ENCODE peak calls at places on chromosomes 6 and 20, in eight cellular contexts. One of them, this sample, is unnamed.

GRCh38 chr6:144401736-144402733 is 116.9 kb downstream of the UTRN start:
- DNase-seq in right atrium auricular region: no peak
- DNase-seq in pancreas: no peak
- DNase-seq in CD4-positive, CD25-positive, alpha-beta regulatory T cell: no peak
- DNase-seq in effector memory CD4-positive, alpha-beta T cell: no peak
- DNase-seq in iPS DF 6.9: no peak
- DNase-seq in hepatocyte: no peak
- DNase-seq in CD8-positive, alpha-beta T cell: no peak
- DNase-seq in this sample: no peak

GRCh38 chr6:5335020-5335419 is 73.7 kb downstream of the FARS2 start:
- DNase-seq in right atrium auricular region: no peak
- DNase-seq in pancreas: no peak
- DNase-seq in CD4-positive, CD25-positive, alpha-beta regulatory T cell: no peak
- DNase-seq in effector memory CD4-positive, alpha-beta T cell: no peak
- DNase-seq in iPS DF 6.9: no peak
- DNase-seq in hepatocyte: no peak
- DNase-seq in CD8-positive, alpha-beta T cell: no peak
- DNase-seq in this sample: no peak

GRCh38 chr20:61979701-61980635 is 85.7 kb downstream of the TAF4 start:
- DNase-seq in right atrium auricular region: no peak
- DNase-seq in pancreas: no peak
- DNase-seq in CD4-positive, CD25-positive, alpha-beta regulatory T cell: no peak
- DNase-seq in effector memory CD4-positive, alpha-beta T cell: no peak
- DNase-seq in iPS DF 6.9: no peak
- DNase-seq in hepatocyte: no peak
- DNase-seq in CD8-positive, alpha-beta T cell: no peak
- DNase-seq in this sample: no peak

GRCh38 chr20:3367125-3367524 is 40.3 kb downstream of the DNAAF9 start:
- DNase-seq in right atrium auricular region: no peak
- DNase-seq in pancreas: no peak
- DNase-seq in CD4-positive, CD25-positive, alpha-beta regulatory T cell: no peak
- DNase-seq in effector memory CD4-positive, alpha-beta T cell: no peak
- DNase-seq in iPS DF 6.9: no peak
- DNase-seq in hepatocyte: no peak
- DNase-seq in CD8-positive, alpha-beta T cell: no peak
- DNase-seq in this sample: no peak

GRCh38 chr6:21666200-21666671 is 72.7 kb downstream of the SOX4 start:
- DNase-seq in right atrium auricular region: no peak
- DNase-seq in pancreas: peak
- DNase-seq in CD4-positive, CD25-positive, alpha-beta regulatory T cell: no peak
- DNase-seq in effector memory CD4-positive, alpha-beta T cell: no peak
- DNase-seq in iPS DF 6.9: peak
- DNase-seq in hepatocyte: peak
- DNase-seq in CD8-positive, alpha-beta T cell: no peak
- DNase-seq in this sample: no peak

GRCh38 chr6:106608080-106608668 is 21.1 kb downstream of the RTN4IP1 start:
- DNase-seq in right atrium auricular region: no peak
- DNase-seq in pancreas: peak
- DNase-seq in CD4-positive, CD25-positive, alpha-beta regulatory T cell: peak
- DNase-seq in effector memory CD4-positive, alpha-beta T cell: no peak
- DNase-seq in iPS DF 6.9: peak
- DNase-seq in hepatocyte: peak
- DNase-seq in CD8-positive, alpha-beta T cell: no peak
- DNase-seq in this sample: peak

GRCh38 chr20:62358171-62358719 is 8.9 kb downstream of the LAMA5 start:
- DNase-seq in right atrium auricular region: no peak
- DNase-seq in pancreas: no peak
- DNase-seq in CD4-positive, CD25-positive, alpha-beta regulatory T cell: no peak
- DNase-seq in effector memory CD4-positive, alpha-beta T cell: no peak
- DNase-seq in iPS DF 6.9: no peak
- DNase-seq in hepatocyte: peak
- DNase-seq in CD8-positive, alpha-beta T cell: no peak
- DNase-seq in this sample: no peak

GRCh38 chr6:149160943-149161342 is 156.6 kb upstream of the TAB2 start:
- DNase-seq in right atrium auricular region: no peak
- DNase-seq in pancreas: no peak
- DNase-seq in CD4-positive, CD25-positive, alpha-beta regulatory T cell: no peak
- DNase-seq in effector memory CD4-positive, alpha-beta T cell: no peak
- DNase-seq in iPS DF 6.9: no peak
- DNase-seq in hepatocyte: no peak
- DNase-seq in CD8-positive, alpha-beta T cell: no peak
- DNase-seq in this sample: no peak

GRCh38 chr6:105677671-105678475 is 275.0 kb upstream of the PREP start:
- DNase-seq in right atrium auricular region: no peak
- DNase-seq in pancreas: no peak
- DNase-seq in CD4-positive, CD25-positive, alpha-beta regulatory T cell: no peak
- DNase-seq in effector memory CD4-positive, alpha-beta T cell: no peak
- DNase-seq in iPS DF 6.9: no peak
- DNase-seq in hepatocyte: no peak
- DNase-seq in CD8-positive, alpha-beta T cell: no peak
- DNase-seq in this sample: no peak

GRCh38 chr20:49669601-49670189 is 44.0 kb downstream of the B4GALT5 start:
- DNase-seq in right atrium auricular region: no peak
- DNase-seq in pancreas: no peak
- DNase-seq in CD4-positive, CD25-positive, alpha-beta regulatory T cell: no peak
- DNase-seq in effector memory CD4-positive, alpha-beta T cell: no peak
- DNase-seq in iPS DF 6.9: no peak
- DNase-seq in hepatocyte: no peak
- DNase-seq in CD8-positive, alpha-beta T cell: no peak
- DNase-seq in this sample: no peak

GRCh38 chr20:14997791-14998190 is 660.4 kb upstream of the FLRT3 start:
- DNase-seq in right atrium auricular region: no peak
- DNase-seq in pancreas: no peak
- DNase-seq in CD4-positive, CD25-positive, alpha-beta regulatory T cell: no peak
- DNase-seq in effector memory CD4-positive, alpha-beta T cell: no peak
- DNase-seq in iPS DF 6.9: no peak
- DNase-seq in hepatocyte: no peak
- DNase-seq in CD8-positive, alpha-beta T cell: no peak
- DNase-seq in this sample: no peak

GRCh38 chr6:149450679-149451360 is 34.0 kb downstream of the ZC3H12D start:
- DNase-seq in right atrium auricular region: no peak
- DNase-seq in pancreas: no peak
- DNase-seq in CD4-positive, CD25-positive, alpha-beta regulatory T cell: no peak
- DNase-seq in effector memory CD4-positive, alpha-beta T cell: no peak
- DNase-seq in iPS DF 6.9: no peak
- DNase-seq in hepatocyte: peak
- DNase-seq in CD8-positive, alpha-beta T cell: no peak
- DNase-seq in this sample: no peak

GRCh38 chr6:1987640-1988039 is 257.8 kb downstream of the GMDS start:
- DNase-seq in right atrium auricular region: no peak
- DNase-seq in pancreas: no peak
- DNase-seq in CD4-positive, CD25-positive, alpha-beta regulatory T cell: no peak
- DNase-seq in effector memory CD4-positive, alpha-beta T cell: no peak
- DNase-seq in iPS DF 6.9: no peak
- DNase-seq in hepatocyte: no peak
- DNase-seq in CD8-positive, alpha-beta T cell: no peak
- DNase-seq in this sample: peak

GRCh38 chr20:44020406-44021148 is 105.9 kb downstream of the TOX2 start:
- DNase-seq in right atrium auricular region: no peak
- DNase-seq in pancreas: no peak
- DNase-seq in CD4-positive, CD25-positive, alpha-beta regulatory T cell: no peak
- DNase-seq in effector memory CD4-positive, alpha-beta T cell: no peak
- DNase-seq in iPS DF 6.9: peak
- DNase-seq in hepatocyte: no peak
- DNase-seq in CD8-positive, alpha-beta T cell: no peak
- DNase-seq in this sample: no peak

GRCh38 chr6:129440691-129441090 is 269.3 kb downstream of the ARHGAP18 start:
- DNase-seq in right atrium auricular region: no peak
- DNase-seq in pancreas: no peak
- DNase-seq in CD4-positive, CD25-positive, alpha-beta regulatory T cell: no peak
- DNase-seq in effector memory CD4-positive, alpha-beta T cell: no peak
- DNase-seq in iPS DF 6.9: no peak
- DNase-seq in hepatocyte: peak
- DNase-seq in CD8-positive, alpha-beta T cell: no peak
- DNase-seq in this sample: no peak

GRCh38 chr6:38184780-38185080 is 365.2 kb downstream of the ZFAND3 start:
- DNase-seq in right atrium auricular region: no peak
- DNase-seq in pancreas: no peak
- DNase-seq in CD4-positive, CD25-positive, alpha-beta regulatory T cell: no peak
- DNase-seq in effector memory CD4-positive, alpha-beta T cell: no peak
- DNase-seq in iPS DF 6.9: no peak
- DNase-seq in hepatocyte: no peak
- DNase-seq in CD8-positive, alpha-beta T cell: no peak
- DNase-seq in this sample: no peak

GRCh38 chr6:63816979-63817436 is 181.4 kb downstream of the PHF3 start:
- DNase-seq in right atrium auricular region: no peak
- DNase-seq in pancreas: no peak
- DNase-seq in CD4-positive, CD25-positive, alpha-beta regulatory T cell: no peak
- DNase-seq in effector memory CD4-positive, alpha-beta T cell: no peak
- DNase-seq in iPS DF 6.9: peak
- DNase-seq in hepatocyte: peak
- DNase-seq in CD8-positive, alpha-beta T cell: no peak
- DNase-seq in this sample: no peak

GRCh38 chr20:32792316-32792715 is 27.4 kb upstream of the MAPRE1 start:
- DNase-seq in right atrium auricular region: no peak
- DNase-seq in pancreas: no peak
- DNase-seq in CD4-positive, CD25-positive, alpha-beta regulatory T cell: no peak
- DNase-seq in effector memory CD4-positive, alpha-beta T cell: no peak
- DNase-seq in iPS DF 6.9: no peak
- DNase-seq in hepatocyte: peak
- DNase-seq in CD8-positive, alpha-beta T cell: peak
- DNase-seq in this sample: no peak

GRCh38 chr6:72457738-72458137 is 164.1 kb upstream of the KCNQ5 start:
- DNase-seq in right atrium auricular region: no peak
- DNase-seq in pancreas: no peak
- DNase-seq in CD4-positive, CD25-positive, alpha-beta regulatory T cell: no peak
- DNase-seq in effector memory CD4-positive, alpha-beta T cell: no peak
- DNase-seq in iPS DF 6.9: no peak
- DNase-seq in hepatocyte: no peak
- DNase-seq in CD8-positive, alpha-beta T cell: no peak
- DNase-seq in this sample: no peak

GRCh38 chr6:153602387-153602786 is 436.7 kb upstream of the OPRM1 start:
- DNase-seq in right atrium auricular region: no peak
- DNase-seq in pancreas: no peak
- DNase-seq in CD4-positive, CD25-positive, alpha-beta regulatory T cell: no peak
- DNase-seq in effector memory CD4-positive, alpha-beta T cell: no peak
- DNase-seq in iPS DF 6.9: no peak
- DNase-seq in hepatocyte: no peak
- DNase-seq in CD8-positive, alpha-beta T cell: no peak
- DNase-seq in this sample: no peak

GRCh38 chr20:24504331-24505285 is 35.2 kb downstream of the SYNDIG1 start:
- DNase-seq in right atrium auricular region: peak
- DNase-seq in pancreas: no peak
- DNase-seq in CD4-positive, CD25-positive, alpha-beta regulatory T cell: no peak
- DNase-seq in effector memory CD4-positive, alpha-beta T cell: no peak
- DNase-seq in iPS DF 6.9: no peak
- DNase-seq in hepatocyte: no peak
- DNase-seq in CD8-positive, alpha-beta T cell: no peak
- DNase-seq in this sample: no peak

GRCh38 chr20:24503352-24503931 is 34.0 kb downstream of the SYNDIG1 start:
- DNase-seq in right atrium auricular region: peak
- DNase-seq in pancreas: no peak
- DNase-seq in CD4-positive, CD25-positive, alpha-beta regulatory T cell: no peak
- DNase-seq in effector memory CD4-positive, alpha-beta T cell: no peak
- DNase-seq in iPS DF 6.9: no peak
- DNase-seq in hepatocyte: peak
- DNase-seq in CD8-positive, alpha-beta T cell: no peak
- DNase-seq in this sample: no peak

GRCh38 chr20:24506146-24506545 is 36.7 kb downstream of the SYNDIG1 start:
- DNase-seq in right atrium auricular region: no peak
- DNase-seq in pancreas: no peak
- DNase-seq in CD4-positive, CD25-positive, alpha-beta regulatory T cell: no peak
- DNase-seq in effector memory CD4-positive, alpha-beta T cell: no peak
- DNase-seq in iPS DF 6.9: no peak
- DNase-seq in hepatocyte: no peak
- DNase-seq in CD8-positive, alpha-beta T cell: no peak
- DNase-seq in this sample: no peak

GRCh38 chr20:24507182-24507853 is 37.9 kb downstream of the SYNDIG1 start:
- DNase-seq in right atrium auricular region: no peak
- DNase-seq in pancreas: no peak
- DNase-seq in CD4-positive, CD25-positive, alpha-beta regulatory T cell: no peak
- DNase-seq in effector memory CD4-positive, alpha-beta T cell: no peak
- DNase-seq in iPS DF 6.9: no peak
- DNase-seq in hepatocyte: peak
- DNase-seq in CD8-positive, alpha-beta T cell: no peak
- DNase-seq in this sample: no peak

GRCh38 chr20:24506696-24507095 is 37.3 kb downstream of the SYNDIG1 start:
- DNase-seq in right atrium auricular region: no peak
- DNase-seq in pancreas: no peak
- DNase-seq in CD4-positive, CD25-positive, alpha-beta regulatory T cell: no peak
- DNase-seq in effector memory CD4-positive, alpha-beta T cell: no peak
- DNase-seq in iPS DF 6.9: no peak
- DNase-seq in hepatocyte: no peak
- DNase-seq in CD8-positive, alpha-beta T cell: no peak
- DNase-seq in this sample: no peak
- H3K27ac ChIP-seq in right atrium auricular region: peak
- H3K27ac ChIP-seq in pancreas: no peak
- H3K27ac ChIP-seq in CD4-positive, CD25-positive, alpha-beta regulatory T cell: no peak
- H3K27ac ChIP-seq in effector memory CD4-positive, alpha-beta T cell: no peak
- H3K27ac ChIP-seq in iPS DF 6.9: no peak
- H3K27ac ChIP-seq in hepatocyte: no peak
- H3K27ac ChIP-seq in CD8-positive, alpha-beta T cell: no peak
- H3K27ac ChIP-seq in this sample: no peak

GRCh38 chr20:46004187-46004586 is 4.5 kb upstream of the MMP9 start:
- DNase-seq in right atrium auricular region: no peak
- DNase-seq in pancreas: peak
- DNase-seq in CD4-positive, CD25-positive, alpha-beta regulatory T cell: no peak
- DNase-seq in effector memory CD4-positive, alpha-beta T cell: no peak
- DNase-seq in iPS DF 6.9: no peak
- DNase-seq in hepatocyte: no peak
- DNase-seq in CD8-positive, alpha-beta T cell: no peak
- DNase-seq in this sample: no peak
- H3K27ac ChIP-seq in right atrium auricular region: no peak
- H3K27ac ChIP-seq in pancreas: no peak
- H3K27ac ChIP-seq in CD4-positive, CD25-positive, alpha-beta regulatory T cell: no peak
- H3K27ac ChIP-seq in effector memory CD4-positive, alpha-beta T cell: no peak
- H3K27ac ChIP-seq in iPS DF 6.9: no peak
- H3K27ac ChIP-seq in hepatocyte: no peak
- H3K27ac ChIP-seq in CD8-positive, alpha-beta T cell: no peak
- H3K27ac ChIP-seq in this sample: no peak

DNA sequence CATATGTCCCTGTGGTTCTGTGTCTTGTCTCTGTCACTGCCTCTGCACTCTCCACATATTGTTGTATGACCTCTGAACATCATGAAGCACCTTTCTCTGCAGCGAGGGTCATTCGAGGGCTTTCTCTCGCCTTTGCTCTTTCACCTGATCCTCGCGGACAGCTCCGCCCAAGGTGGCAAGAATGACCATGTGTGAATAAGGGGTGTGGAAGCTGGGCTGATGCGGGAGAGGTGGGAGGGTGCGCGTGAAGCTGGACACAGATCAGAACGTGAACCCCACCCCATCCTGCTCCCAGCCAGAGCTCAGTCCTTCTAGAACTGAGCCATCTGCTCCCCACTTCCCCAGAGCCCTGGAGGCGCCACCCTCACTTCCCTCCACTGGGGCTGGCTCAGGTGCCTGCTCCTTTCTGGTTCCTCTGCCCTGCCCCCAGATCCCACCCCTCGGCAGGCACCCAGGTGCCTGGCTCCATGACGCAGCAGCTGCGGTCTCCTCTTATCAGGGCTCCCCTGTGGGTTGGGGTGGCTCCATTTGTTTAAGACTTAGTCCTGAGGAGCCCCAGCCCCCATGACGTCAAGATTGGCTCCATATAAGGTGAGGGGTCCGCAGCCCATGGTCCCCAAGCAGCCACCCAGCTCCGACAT is at the start of gene MUCL3:
- DNase-seq in right atrium auricular region: no peak
- DNase-seq in pancreas: no peak
- DNase-seq in CD4-positive, CD25-positive, alpha-beta regulatory T cell: no peak
- DNase-seq in effector memory CD4-positive, alpha-beta T cell: no peak
- DNase-seq in iPS DF 6.9: no peak
- DNase-seq in hepatocyte: no peak
- DNase-seq in CD8-positive, alpha-beta T cell: no peak
- DNase-seq in this sample: no peak
- H3K27ac ChIP-seq in right atrium auricular region: no peak
- H3K27ac ChIP-seq in pancreas: no peak
- H3K27ac ChIP-seq in CD4-positive, CD25-positive, alpha-beta regulatory T cell: no peak
- H3K27ac ChIP-seq in effector memory CD4-positive, alpha-beta T cell: no peak
- H3K27ac ChIP-seq in iPS DF 6.9: no peak
- H3K27ac ChIP-seq in hepatocyte: no peak
- H3K27ac ChIP-seq in CD8-positive, alpha-beta T cell: no peak
- H3K27ac ChIP-seq in this sample: no peak

GRCh38 chr6:136521430-136521829 is 28.8 kb downstream of the MAP7 start:
- DNase-seq in right atrium auricular region: no peak
- DNase-seq in pancreas: no peak
- DNase-seq in CD4-positive, CD25-positive, alpha-beta regulatory T cell: no peak
- DNase-seq in effector memory CD4-positive, alpha-beta T cell: no peak
- DNase-seq in iPS DF 6.9: no peak
- DNase-seq in hepatocyte: no peak
- DNase-seq in CD8-positive, alpha-beta T cell: no peak
- DNase-seq in this sample: no peak
- H3K27ac ChIP-seq in right atrium auricular region: no peak
- H3K27ac ChIP-seq in pancreas: no peak
- H3K27ac ChIP-seq in CD4-positive, CD25-positive, alpha-beta regulatory T cell: no peak
- H3K27ac ChIP-seq in effector memory CD4-positive, alpha-beta T cell: no peak
- H3K27ac ChIP-seq in iPS DF 6.9: no peak
- H3K27ac ChIP-seq in hepatocyte: no peak
- H3K27ac ChIP-seq in CD8-positive, alpha-beta T cell: no peak
- H3K27ac ChIP-seq in this sample: no peak